ENCODE peak calls at places on chromosomes 1 and 21, in six cellular contexts. G is fibroblast of gingiva, O is OCI-LY7, U is mammary epithelial cell, R is T1000, B is tibial artery. L is an unnamed sample.

GRCh38 chr1:1022322-1023090 is 2.6 kb downstream of the AGRN start:
- DNase-seq in G (no peak), O (no peak), U (no peak), R (no peak), B (no peak), L (no peak)

GRCh38 chr1:161351482-161351881 is 16.2 kb downstream of the CFAP126 start:
- DNase-seq in G (no peak), O (no peak), U (no peak), R (no peak), B (no peak), L (no peak)

GRCh38 chr1:26289158-26290059 is 9.5 kb downstream of the SH3BGRL3 start:
- DNase-seq in G (no peak), O (peak), U (no peak), R (no peak), B (no peak), L (peak)

GRCh38 chr1:36710901-36711300 is 228.2 kb upstream of the CSF3R start:
- DNase-seq in G (no peak), O (no peak), U (no peak), R (no peak), B (no peak), L (no peak)

GRCh38 chr1:177858222-177858894 is 111.5 kb downstream of the SEC16B start:
- DNase-seq in G (no peak), O (no peak), U (no peak), R (no peak), B (no peak), L (no peak)

GRCh38 chr1:172724746-172725613 is 66.1 kb downstream of the FASLG start:
- DNase-seq in G (no peak), O (peak), U (no peak), R (no peak), B (no peak), L (no peak)

GRCh38 chr21:14046401-14046800 is 164.4 kb downstream of the LIPI start:
- DNase-seq in G (no peak), O (no peak), U (no peak), R (no peak), B (no peak), L (no peak)

GRCh38 chr1:83761084-83761760 is 237.7 kb downstream of the TTLL7 start:
- DNase-seq in G (no peak), O (peak), U (no peak), R (no peak), B (no peak), L (peak)

GRCh38 chr1:153936011-153936802 is 10.3 kb downstream of the DENND4B start:
- DNase-seq in G (no peak), O (no peak), U (no peak), R (no peak), B (peak), L (no peak)

GRCh38 chr1:47587891-47588582 is 150.2 kb downstream of the FOXD2 start:
- DNase-seq in G (no peak), O (no peak), U (no peak), R (no peak), B (peak), L (no peak)

GRCh38 chr1:72241397-72241796 is 40.9 kb downstream of the NEGR1 start:
- DNase-seq in G (no peak), O (no peak), U (peak), R (no peak), B (no peak), L (no peak)

GRCh38 chr21:45278156-45278911 is 9.4 kb downstream of the POFUT2 start:
- DNase-seq in G (no peak), O (no peak), U (no peak), R (no peak), B (peak), L (no peak)

GRCh38 chr1:40884055-40884795 is 22.1 kb upstream of the CITED4 start:
- DNase-seq in G (no peak), O (no peak), U (no peak), R (no peak), B (no peak), L (no peak)

L was measured in GM18507.